ENCODE peak calls at places on chromosomes 5 and 9, in five cellular contexts. H, A, N, J and F are unnamed samples.

GRCh38 chr9:108270041-108270440 is 585.7 kb downstream of the ACTL7B start:
- DNase-seq in H (no peak), N (no peak), A (no peak), J (no peak), F (no peak)

GRCh38 chr5:40680741-40681350 is 1.1 kb downstream of the PTGER4 start:
- DNase-seq in A (peak; percentile 22), H (peak; percentile 79), N (no peak), J (no peak), F (peak; percentile 60)

GRCh38 chr5:92884464-92884863 is 696.6 kb downstream of the NR2F1-AS1 start:
- DNase-seq in N (no peak), H (no peak), A (no peak), J (no peak), F (no peak)

GRCh38 chr9:101418518-101419111 is 17.0 kb downstream of the ALDOB start:
- DNase-seq in N (no peak), H (no peak), J (no peak), A (no peak), F (no peak)

GRCh38 chr5:59296317-59297264 is 596.9 kb downstream of the PDE4D start:
- DNase-seq in A (no peak), N (no peak), J (no peak), H (no peak), F (no peak)

GRCh38 chr9:70060148-70060882 is 16.7 kb downstream of the MAMDC2 start:
- DNase-seq in H (no peak), J (no peak), N (no peak), A (no peak), F (no peak)

GRCh38 chr9:128412120-128412790 is 8.4 kb upstream of the CERCAM start:
- DNase-seq in H (no peak), N (peak; percentile 83), A (no peak), J (no peak), F (peak; percentile 35)

GRCh38 chr5:135660826-135661555 is 82.2 kb upstream of the CXCL14 start:
- DNase-seq in J (no peak), A (no peak), H (no peak), N (no peak), F (no peak)

GRCh38 chr9:38622083-38622674 is 1.8 kb upstream of the ANKRD18A start:
- DNase-seq in N (no peak), J (no peak), H (peak; percentile 82), A (no peak), F (peak; percentile 52)
- H3K27ac ChIP-seq in N (peak overlapping the region; percentile 7), J (peak overlapping the region; percentile 76), H (no peak overlapping the region), A (no peak overlapping the region), F (no peak overlapping the region)

DNA sequence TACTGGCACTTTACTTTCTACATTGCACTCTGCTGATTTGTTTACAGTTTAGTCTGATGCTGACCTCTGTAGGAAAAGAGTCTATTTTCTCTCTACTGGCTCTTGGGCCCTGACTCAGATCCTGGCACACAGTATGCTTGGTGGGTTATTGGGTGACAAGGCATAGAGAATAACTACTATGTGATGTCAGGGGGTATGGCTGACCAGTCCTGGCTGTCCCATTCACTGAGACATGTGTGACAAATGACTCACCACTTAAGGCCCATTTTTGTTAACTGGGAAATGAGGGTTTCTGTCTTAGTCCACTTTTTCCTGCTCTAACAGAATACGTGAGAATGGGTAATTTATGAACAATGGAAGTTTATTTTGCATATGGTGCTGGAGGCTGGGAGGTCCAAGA is 66.4 kb downstream of the DAPK1 start:
- DNase-seq in J (no peak), N (no peak), H (no peak), A (no peak), F (no peak)
- H3K27ac ChIP-seq in J (no peak overlapping the region), N (no peak overlapping the region), H (no peak overlapping the region), A (no peak overlapping the region), F (no peak overlapping the region)

GRCh38 chr5:156920042-156920860 is 42.8 kb downstream of the TIMD4 start:
- DNase-seq in J (no peak), H (no peak), A (no peak), N (no peak), F (no peak)

GRCh38 chr5:156922207-156922792 is 40.7 kb downstream of the TIMD4 start:
- DNase-seq in N (no peak), H (no peak), J (no peak), A (no peak), F (no peak)

GRCh38 chr5:156918311-156918845 is 44.6 kb downstream of the TIMD4 start:
- DNase-seq in J (no peak), N (no peak), A (no peak), H (no peak), F (no peak)

DNA sequence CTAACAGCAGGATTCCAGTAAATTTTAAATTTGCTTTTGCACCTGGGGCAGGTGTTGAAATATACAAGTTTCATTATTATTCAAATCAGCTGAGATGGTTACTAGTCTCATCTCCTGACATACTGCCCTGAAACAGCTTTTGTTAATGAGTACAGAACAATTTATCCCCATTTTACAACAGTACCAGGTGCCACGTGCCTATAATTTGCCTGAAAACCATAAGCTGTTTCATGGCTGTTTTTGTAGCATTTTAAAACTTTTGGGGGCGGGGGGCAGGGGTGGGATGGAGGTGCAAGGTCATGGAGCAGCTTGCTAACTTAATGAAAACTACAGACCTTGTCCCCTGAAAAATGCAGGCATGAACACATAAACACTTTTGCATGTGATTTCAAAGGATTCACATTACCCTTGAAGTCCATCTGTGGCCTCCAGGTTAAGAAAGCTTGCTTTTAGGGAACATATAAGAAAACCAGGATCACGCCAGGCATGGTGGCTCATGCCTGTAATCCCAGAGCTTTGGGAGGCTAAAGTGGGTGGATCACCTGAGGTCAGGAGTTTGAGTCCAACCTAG is 42.1 kb downstream of the TIMD4 start:
- DNase-seq in N (no peak), A (no peak), J (no peak), H (no peak), F (no peak)
- H3K27ac ChIP-seq in N (no peak overlapping the region), A (no peak overlapping the region), J (peak overlapping the region; percentile 43), H (no peak overlapping the region), F (no peak overlapping the region)

DNA sequence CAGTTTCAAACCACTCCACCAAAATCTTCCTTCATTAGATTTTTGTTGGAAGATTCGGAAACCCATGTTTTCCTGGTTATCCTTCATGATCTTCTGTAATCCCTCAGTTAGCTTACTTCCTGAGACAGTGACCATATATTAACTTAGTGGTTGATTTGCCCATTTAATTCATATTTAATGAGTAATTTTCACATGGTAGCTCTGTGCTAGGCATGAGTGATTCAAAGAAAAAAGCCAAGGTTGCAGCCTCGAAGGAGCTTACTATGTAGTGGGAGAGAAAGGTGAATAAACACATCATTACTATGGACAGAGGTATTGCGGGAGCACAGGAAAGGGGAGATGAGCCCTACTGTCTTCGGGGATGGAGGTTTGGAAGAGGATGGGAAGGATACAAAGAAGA is 158.5 kb downstream of the TLE1 start:
- DNase-seq in H (no peak), J (no peak), N (no peak), A (no peak), F (no peak)
- H3K27ac ChIP-seq in H (no peak overlapping the region), J (peak overlapping the region; percentile 30), N (no peak overlapping the region), A (no peak overlapping the region), F (peak overlapping the region; percentile 36)

DNA sequence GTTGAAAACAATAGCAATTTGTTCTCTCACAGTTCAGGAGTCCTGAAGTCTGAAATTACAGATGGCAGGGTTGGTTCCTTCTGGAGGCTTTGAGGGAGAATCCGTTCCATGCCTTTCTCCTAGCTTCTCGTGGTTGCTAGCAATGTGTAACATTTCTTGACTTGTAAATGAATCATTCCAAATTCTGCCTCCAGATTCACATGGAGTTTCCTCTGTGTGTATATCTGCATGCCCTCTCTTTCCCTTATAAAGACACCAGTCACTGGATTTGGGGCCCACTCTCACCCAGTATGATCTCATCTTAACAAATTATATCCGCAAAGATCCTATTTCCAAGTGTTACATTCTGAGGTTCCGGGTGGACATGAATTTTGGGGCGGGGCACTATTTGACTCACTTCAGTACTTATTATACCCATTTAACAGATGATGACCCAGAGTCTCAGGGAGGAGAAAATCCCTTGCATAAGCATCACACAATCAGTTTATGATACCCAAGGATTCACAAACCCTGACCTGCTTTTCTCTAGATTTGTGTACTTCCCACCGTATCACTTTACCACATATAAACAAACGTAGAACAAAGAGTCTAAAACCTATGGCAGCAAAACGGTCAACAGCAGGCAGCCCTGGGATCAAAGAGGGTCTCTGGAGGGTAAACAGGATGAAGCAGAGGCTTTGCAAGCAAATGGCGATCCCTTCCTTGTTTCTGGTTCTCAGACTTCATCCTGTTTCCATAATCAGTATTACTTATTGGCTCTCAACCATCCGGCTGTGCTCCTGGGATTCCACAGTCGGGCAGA is 93.7 kb downstream of the C9orf152 start:
- DNase-seq in J (no peak), A (no peak), H (no peak), N (no peak), F (no peak)
- H3K27ac ChIP-seq in J (no peak overlapping the region), A (peak overlapping the region; percentile 19), H (peak overlapping the region; percentile 5), N (no peak overlapping the region), F (no peak overlapping the region)

GRCh38 chr9:36150529-36151305 is 14.2 kb downstream of the GLIPR2 start:
- DNase-seq in N (no peak), J (no peak), A (no peak), H (no peak), F (no peak)

GRCh38 chr9:36152741-36153438 is 16.3 kb upstream of the CCIN start:
- DNase-seq in J (no peak), A (no peak), N (no peak), H (no peak), F (no peak)

GRCh38 chr9:36151306-36152210 is 15.0 kb downstream of the GLIPR2 start:
- DNase-seq in J (no peak), H (peak; percentile 92), N (no peak), A (no peak), F (peak; percentile 57)

GRCh38 chr9:36158122-36158521 is 11.1 kb upstream of the CCIN start:
- DNase-seq in N (no peak), A (no peak), H (no peak), J (no peak), F (no peak)

GRCh38 chr9:36154213-36154952 is 14.8 kb upstream of the CCIN start:
- DNase-seq in H (no peak), J (no peak), N (peak; percentile 22), A (peak; percentile 77), F (no peak)
- H3K27ac ChIP-seq in H (peak overlapping the region; percentile 66), J (peak overlapping the region; percentile 81), N (peak overlapping the region; percentile 50), A (peak overlapping the region; percentile 89), F (peak overlapping the region; percentile 16)

GRCh38 chr9:71719088-71719487 is 49.2 kb downstream of the CEMIP2 start:
- DNase-seq in A (no peak), H (no peak), N (no peak), J (no peak), F (no peak)
- H3K27ac ChIP-seq in A (no peak overlapping the region), H (no peak overlapping the region), N (no peak overlapping the region), J (no peak overlapping the region), F (no peak overlapping the region)

GRCh38 chr9:98657897-98658296 is 50.8 kb downstream of the GABBR2 start:
- DNase-seq in J (no peak), H (no peak), A (no peak), N (no peak), F (no peak)

GRCh38 chr9:98656536-98656935 is 52.2 kb downstream of the GABBR2 start:
- DNase-seq in A (no peak), H (no peak), N (no peak), J (no peak), F (no peak)

GRCh38 chr9:98654247-98654646 is 54.5 kb downstream of the GABBR2 start:
- DNase-seq in H (no peak), J (no peak), N (no peak), A (no peak), F (no peak)

DNA sequence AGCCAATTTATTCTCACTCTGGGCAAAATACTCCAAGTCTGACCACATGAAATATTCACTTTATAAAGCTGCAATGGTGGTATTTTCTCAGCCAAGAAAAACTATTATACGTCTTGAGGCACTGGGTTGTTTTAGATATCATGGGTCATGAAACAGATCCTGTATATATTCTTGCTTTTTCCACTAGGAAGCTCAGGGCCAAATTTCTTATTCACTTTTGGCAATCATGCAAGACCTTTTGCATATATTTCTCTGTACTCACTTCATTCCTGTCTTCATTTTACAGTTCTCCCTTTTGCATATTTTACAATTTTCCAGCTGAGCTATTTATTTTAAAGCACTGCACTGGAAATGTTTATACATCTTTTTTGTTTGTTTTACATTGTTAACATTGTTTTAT is 49.8 kb downstream of the GABBR2 start:
- DNase-seq in A (no peak), N (no peak), H (no peak), J (no peak), F (no peak)
- H3K27ac ChIP-seq in A (no peak overlapping the region), N (no peak overlapping the region), H (no peak overlapping the region), J (no peak overlapping the region), F (no peak overlapping the region)